ENCODE peak calls at places on chromosomes 12 and 14, in six cellular contexts. D is astrocyte; P is heart left ventricle; I is CD8-positive, alpha-beta memory T cell; J is CD8-positive, alpha-beta T cell; W is A673. E is an unnamed sample. For H3K9me3, the result is how much of the 10 kb centered on the place peaks cover.

GRCh38 chr14:105503296-105503640 is 12.2 kb downstream of the TEDC1 start:
- DNase-seq in D (no peak), P (no peak), I (peak), J (no peak), W (no peak), E (no peak)

GRCh38 chr14:23359167-23359626 is 5.8 kb downstream of the EFS start:
- DNase-seq in D (no peak), P (no peak), I (no peak), J (no peak), W (no peak), E (no peak)

GRCh38 chr12:82055391-82055790 is 296.2 kb upstream of the PPFIA2 start:
- DNase-seq in D (no peak), P (no peak), I (no peak), J (no peak), W (no peak), E (no peak)

GRCh38 chr14:79483989-79484388 is 727.3 kb downstream of the DIO2 start:
- DNase-seq in D (no peak), P (no peak), I (no peak), J (no peak), W (no peak), E (no peak)

GRCh38 chr12:108597559-108598471 is at the start of gene TMEM119:
- DNase-seq in D (no peak), P (peak), I (no peak), J (no peak), W (no peak), E (peak)

GRCh38 chr14:49727171-49727570 is 34.3 kb downstream of the KLHDC1 start:
- DNase-seq in D (no peak), P (no peak), I (no peak), J (no peak), W (no peak), E (no peak)

GRCh38 chr12:52215587-52216031 is 17.4 kb upstream of the KRT7 start:
- DNase-seq in D (peak), P (no peak), I (peak), J (no peak), W (no peak), E (peak)

GRCh38 chr12:123713398-123714301 is 1.5 kb downstream of the ATP6V0A2 start:
- DNase-seq in D (peak), P (no peak), I (no peak), J (no peak), W (peak), E (peak)

GRCh38 chr12:2607881-2608607 is 186.7 kb upstream of the FKBP4 start:
- DNase-seq in D (no peak), P (no peak), I (no peak), J (no peak), W (no peak), E (no peak)

GRCh38 chr12:96587691-96588090 is 98.3 kb downstream of the CFAP54 start:
- DNase-seq in D (peak), P (no peak), I (no peak), J (no peak), W (no peak), E (no peak)

GRCh38 chr14:67566908-67567307 is 33.2 kb downstream of the PIGH start:
- DNase-seq in D (no peak), P (no peak), I (no peak), J (no peak), W (no peak), E (no peak)

GRCh38 chr12:121240484-121241202 is 30.7 kb downstream of the P2RX4 start:
- DNase-seq in D (no peak), P (peak), I (peak), J (peak), W (no peak), E (peak)

GRCh38 chr12:27751386-27752047 is 28.5 kb upstream of the KLHL42 start:
- DNase-seq in D (no peak), P (no peak), I (no peak), J (no peak), W (no peak), E (peak)

GRCh38 chr14:77144412-77145115 is 3.0 kb upstream of the ZDHHC22 start:
- DNase-seq in D (no peak), P (no peak), I (no peak), J (no peak), W (no peak), E (no peak)

GRCh38 chr12:13135336-13136178 is 32.1 kb upstream of the GSG1 start:
- DNase-seq in D (peak), P (no peak), I (no peak), J (no peak), W (no peak), E (peak)

GRCh38 chr12:123131879-123132402 is 18.9 kb downstream of the PITPNM2 start:
- DNase-seq in D (no peak), P (no peak), I (no peak), J (peak), W (no peak), E (peak)

DNA sequence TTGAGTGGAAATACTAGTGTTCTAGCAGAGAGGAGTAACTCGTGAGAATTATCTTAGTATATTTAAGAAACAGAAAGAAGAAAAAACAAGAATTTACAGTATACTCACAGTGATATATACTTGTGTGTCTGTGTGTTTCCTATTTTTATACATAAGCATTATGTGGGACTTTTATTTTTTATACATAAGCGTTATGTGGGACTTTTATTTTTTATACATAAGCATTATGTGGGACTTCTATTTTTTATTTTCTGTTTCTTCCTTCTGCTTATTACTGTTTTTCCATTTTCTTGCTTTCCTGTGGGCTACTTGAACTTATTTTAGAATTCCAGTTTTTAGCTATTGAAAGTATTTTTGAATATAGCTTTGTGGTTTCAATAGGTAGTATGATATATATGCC is 6.9 kb upstream of the ZNF140 start:
- DNase-seq in D (no peak), P (no peak), I (no peak), J (no peak), W (no peak), E (no peak)
- H3K9me3 ChIP-seq in D (under half), P (under half), I (under half), J (under half), W (under half), E (under half)

GRCh38 chr14:97841762-97842161 is 1044.6 kb downstream of the VRK1 start:
- DNase-seq in D (no peak), P (no peak), I (no peak), J (no peak), W (no peak), E (no peak)

GRCh38 chr14:97844042-97844441 is 1046.9 kb downstream of the VRK1 start:
- DNase-seq in D (no peak), P (no peak), I (no peak), J (no peak), W (no peak), E (no peak)

GRCh38 chr14:97846156-97846555 is 1049.0 kb downstream of the VRK1 start:
- DNase-seq in D (no peak), P (no peak), I (no peak), J (no peak), W (no peak), E (no peak)

GRCh38 chr14:97838986-97839385 is 1041.8 kb downstream of the VRK1 start:
- DNase-seq in D (no peak), P (no peak), I (no peak), J (no peak), W (no peak), E (no peak)

DNA sequence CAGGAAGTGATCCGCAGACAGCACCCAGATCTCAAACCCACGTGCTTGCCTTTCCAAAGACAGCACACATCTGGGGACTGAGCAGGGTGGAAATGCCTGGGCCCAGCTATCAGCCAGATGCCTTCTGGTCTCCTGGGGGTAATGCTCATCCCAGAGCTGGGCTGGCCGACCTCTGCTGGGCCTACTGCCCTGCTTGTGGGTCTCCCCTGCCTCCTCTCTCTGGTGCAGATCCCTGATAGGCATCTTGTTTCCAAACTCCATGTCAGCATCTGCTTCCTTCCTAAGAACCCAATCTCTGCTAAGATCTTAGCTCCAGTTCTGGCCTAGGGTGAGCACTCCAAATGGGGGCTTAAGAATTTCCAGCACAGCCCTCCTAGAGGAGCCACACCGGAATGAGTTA is 1043.0 kb downstream of the VRK1 start:
- DNase-seq in D (no peak), P (no peak), I (no peak), J (no peak), W (no peak), E (no peak)
- H3K9me3 ChIP-seq in D (under half), P (under half), I (under half), J (under half), W (under half), E (under half)

GRCh38 chr14:100810861-100811461 is 15.0 kb upstream of the MEG3 start:
- DNase-seq in D (peak), P (no peak), I (no peak), J (no peak), W (no peak), E (no peak)
- H3K9me3 ChIP-seq in D (under half), P (under half), I (under half), J (under half), W (under half), E (under half)

GRCh38 chr14:29446971-29447370 is 480.7 kb downstream of the PRKD1 start:
- DNase-seq in D (no peak), P (no peak), I (no peak), J (no peak), W (no peak), E (no peak)

GRCh38 chr14:29442720-29443119 is 484.9 kb downstream of the PRKD1 start:
- DNase-seq in D (peak), P (no peak), I (no peak), J (no peak), W (peak), E (no peak)

GRCh38 chr14:29444805-29445204 is 482.8 kb downstream of the PRKD1 start:
- DNase-seq in D (no peak), P (no peak), I (no peak), J (no peak), W (no peak), E (no peak)

GRCh38 chr14:29444216-29444615 is 483.4 kb downstream of the PRKD1 start:
- DNase-seq in D (no peak), P (no peak), I (no peak), J (no peak), W (no peak), E (no peak)
- H3K9me3 ChIP-seq in D (under half), P (under half), I (under half), J (under half), W (under half), E (under half)

GRCh38 chr12:56867216-56867615 is 67.0 kb downstream of the SDR9C7 start:
- DNase-seq in D (no peak), P (no peak), I (no peak), J (no peak), W (no peak), E (no peak)
- H3K9me3 ChIP-seq in D (under half), P (under half), I (under half), J (under half), W (under half), E (under half)

DNA sequence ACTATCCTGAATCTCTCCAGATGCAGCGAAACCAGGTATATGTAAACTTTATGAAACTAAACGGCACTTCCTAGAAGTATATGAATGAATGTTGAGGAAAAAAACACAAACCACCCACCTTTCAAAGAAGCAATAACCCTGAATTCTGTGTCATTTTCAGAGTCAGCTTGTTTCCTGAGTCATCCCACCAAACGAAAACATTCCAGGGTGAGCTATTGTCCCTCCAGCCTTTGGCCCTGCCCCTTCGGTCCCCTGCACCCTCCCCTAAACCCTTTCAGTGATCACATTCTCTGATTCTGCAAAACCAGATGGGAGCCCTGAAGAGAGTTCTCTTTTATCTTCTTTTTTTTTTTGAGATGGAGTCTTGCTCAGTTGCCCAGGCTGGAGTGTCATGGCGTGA is 202.6 kb upstream of the ALG10B start:
- DNase-seq in D (no peak), P (no peak), I (no peak), J (no peak), W (no peak), E (no peak)
- H3K9me3 ChIP-seq in D (under half), P (under half), I (under half), J (under half), W (under half), E (under half)